ENCODE peak calls at places on chromosomes 1 and 21, in eight cellular contexts. One of them, this sample, is unnamed.

GRCh38 chr1:44636067-44636466 is 38.2 kb downstream of the TMEM53 start:
- DNase-seq in MCF 10A: no peak
- DNase-seq in naive thymus-derived CD8-positive, alpha-beta T cell: no peak
- DNase-seq in WTC11: no peak
- DNase-seq in effector memory CD4-positive, alpha-beta T cell: no peak
- DNase-seq in RWPE1: no peak
- DNase-seq in nucleus accumbens: no peak
- DNase-seq in NCI-H1105 treated with DMSO at 0.1 percent for 48 hours: no peak
- DNase-seq in this sample: no peak

GRCh38 chr1:109760581-109761226 is 3.0 kb downstream of the EPS8L3 start:
- DNase-seq in MCF 10A: no peak
- DNase-seq in naive thymus-derived CD8-positive, alpha-beta T cell: no peak
- DNase-seq in WTC11: no peak
- DNase-seq in effector memory CD4-positive, alpha-beta T cell: no peak
- DNase-seq in RWPE1: no peak
- DNase-seq in nucleus accumbens: no peak
- DNase-seq in NCI-H1105 treated with DMSO at 0.1 percent for 48 hours: no peak
- DNase-seq in this sample: no peak

GRCh38 chr1:41784516-41785279 is 134.0 kb downstream of the HIVEP3 start:
- DNase-seq in MCF 10A: no peak
- DNase-seq in naive thymus-derived CD8-positive, alpha-beta T cell: no peak
- DNase-seq in WTC11: no peak
- DNase-seq in effector memory CD4-positive, alpha-beta T cell: no peak
- DNase-seq in RWPE1: no peak
- DNase-seq in nucleus accumbens: no peak
- DNase-seq in NCI-H1105 treated with DMSO at 0.1 percent for 48 hours: no peak
- DNase-seq in this sample: no peak

GRCh38 chr1:82515650-82516049 is 714.9 kb downstream of the ADGRL2 start:
- DNase-seq in MCF 10A: peak; percentile 52
- DNase-seq in naive thymus-derived CD8-positive, alpha-beta T cell: no peak
- DNase-seq in WTC11: no peak
- DNase-seq in effector memory CD4-positive, alpha-beta T cell: no peak
- DNase-seq in RWPE1: no peak
- DNase-seq in nucleus accumbens: no peak
- DNase-seq in NCI-H1105 treated with DMSO at 0.1 percent for 48 hours: no peak
- DNase-seq in this sample: no peak

GRCh38 chr1:69263982-69264381 is 303.7 kb upstream of the LRRC7 start:
- DNase-seq in MCF 10A: peak; percentile 5
- DNase-seq in naive thymus-derived CD8-positive, alpha-beta T cell: no peak
- DNase-seq in WTC11: no peak
- DNase-seq in effector memory CD4-positive, alpha-beta T cell: no peak
- DNase-seq in RWPE1: no peak
- DNase-seq in nucleus accumbens: no peak
- DNase-seq in NCI-H1105 treated with DMSO at 0.1 percent for 48 hours: peak; percentile 100
- DNase-seq in this sample: no peak

GRCh38 chr1:167501513-167502191 is 16.7 kb downstream of the CD247 start:
- DNase-seq in MCF 10A: no peak
- DNase-seq in naive thymus-derived CD8-positive, alpha-beta T cell: no peak
- DNase-seq in WTC11: no peak
- DNase-seq in effector memory CD4-positive, alpha-beta T cell: no peak
- DNase-seq in RWPE1: no peak
- DNase-seq in nucleus accumbens: no peak
- DNase-seq in NCI-H1105 treated with DMSO at 0.1 percent for 48 hours: no peak
- DNase-seq in this sample: no peak

GRCh38 chr1:244011251-244011650 is 39.8 kb upstream of the ZBTB18 start:
- DNase-seq in MCF 10A: no peak
- DNase-seq in naive thymus-derived CD8-positive, alpha-beta T cell: no peak
- DNase-seq in WTC11: no peak
- DNase-seq in effector memory CD4-positive, alpha-beta T cell: no peak
- DNase-seq in RWPE1: no peak
- DNase-seq in nucleus accumbens: no peak
- DNase-seq in NCI-H1105 treated with DMSO at 0.1 percent for 48 hours: no peak
- DNase-seq in this sample: no peak

GRCh38 chr1:204398197-204399125 is 13.2 kb downstream of the PPP1R15B start:
- DNase-seq in MCF 10A: peak; percentile 97
- DNase-seq in naive thymus-derived CD8-positive, alpha-beta T cell: peak; percentile 59
- DNase-seq in WTC11: peak; percentile 81
- DNase-seq in effector memory CD4-positive, alpha-beta T cell: peak; percentile 34
- DNase-seq in RWPE1: peak; percentile 98
- DNase-seq in nucleus accumbens: peak; percentile 39
- DNase-seq in NCI-H1105 treated with DMSO at 0.1 percent for 48 hours: peak; percentile 93
- DNase-seq in this sample: peak; percentile 81

GRCh38 chr21:20971296-20971921 is 26.8 kb upstream of the NCAM2 start:
- DNase-seq in MCF 10A: peak; percentile 71
- DNase-seq in naive thymus-derived CD8-positive, alpha-beta T cell: no peak
- DNase-seq in WTC11: peak; percentile 59
- DNase-seq in effector memory CD4-positive, alpha-beta T cell: no peak
- DNase-seq in RWPE1: peak; percentile 40
- DNase-seq in nucleus accumbens: peak; percentile 64
- DNase-seq in NCI-H1105 treated with DMSO at 0.1 percent for 48 hours: peak; percentile 70
- DNase-seq in this sample: peak; percentile 29

GRCh38 chr1:14835725-14836124 is 237.2 kb downstream of the KAZN start:
- DNase-seq in MCF 10A: no peak
- DNase-seq in naive thymus-derived CD8-positive, alpha-beta T cell: no peak
- DNase-seq in WTC11: no peak
- DNase-seq in effector memory CD4-positive, alpha-beta T cell: no peak
- DNase-seq in RWPE1: no peak
- DNase-seq in nucleus accumbens: no peak
- DNase-seq in NCI-H1105 treated with DMSO at 0.1 percent for 48 hours: no peak
- DNase-seq in this sample: no peak

GRCh38 chr1:7650801-7651200 is 120.3 kb upstream of the VAMP3 start:
- DNase-seq in MCF 10A: no peak
- DNase-seq in naive thymus-derived CD8-positive, alpha-beta T cell: no peak
- DNase-seq in WTC11: no peak
- DNase-seq in effector memory CD4-positive, alpha-beta T cell: no peak
- DNase-seq in RWPE1: no peak
- DNase-seq in nucleus accumbens: no peak
- DNase-seq in NCI-H1105 treated with DMSO at 0.1 percent for 48 hours: peak; percentile 72
- DNase-seq in this sample: no peak